ENCODE peak calls at places on chromosome 10, in six cellular contexts. One of them, this sample, is unnamed.
A peak's percentile ranks its signal among the peaks of the same experiment; 100 is the strongest.

GRCh38 chr10:43952760-43953159 is 304.1 kb upstream of the ZNF32 start:
- DNase-seq in T1000: no peak
- DNase-seq in cardiac fibroblast: no peak
- DNase-seq in T-cell: no peak
- DNase-seq in T follicular helper cell: no peak
- DNase-seq in activated CD4-positive, CD25-positive, alpha-beta regulatory T cell treated with anti-CD3 and anti-CD28 coated beads, Interleukin-2, amount 50 U/mL, for 72 hours: no peak
- DNase-seq in this sample: no peak

GRCh38 chr10:121942749-121943148 is 14.9 kb upstream of the ATE1 start:
- DNase-seq in T1000: peak; percentile 61
- DNase-seq in cardiac fibroblast: peak; percentile 95
- DNase-seq in T-cell: no peak
- DNase-seq in T follicular helper cell: no peak
- DNase-seq in activated CD4-positive, CD25-positive, alpha-beta regulatory T cell treated with anti-CD3 and anti-CD28 coated beads, Interleukin-2, amount 50 U/mL, for 72 hours: no peak
- DNase-seq in this sample: no peak

GRCh38 chr10:98357208-98357836 is 57.7 kb downstream of the PYROXD2 start:
- DNase-seq in T1000: peak; percentile 53
- DNase-seq in cardiac fibroblast: peak; percentile 89
- DNase-seq in T-cell: no peak
- DNase-seq in T follicular helper cell: no peak
- DNase-seq in activated CD4-positive, CD25-positive, alpha-beta regulatory T cell treated with anti-CD3 and anti-CD28 coated beads, Interleukin-2, amount 50 U/mL, for 72 hours: no peak
- DNase-seq in this sample: no peak

GRCh38 chr10:87506988-87507387 is 2.3 kb downstream of the MINPP1 start:
- DNase-seq in T1000: no peak
- DNase-seq in cardiac fibroblast: no peak
- DNase-seq in T-cell: no peak
- DNase-seq in T follicular helper cell: no peak
- DNase-seq in activated CD4-positive, CD25-positive, alpha-beta regulatory T cell treated with anti-CD3 and anti-CD28 coated beads, Interleukin-2, amount 50 U/mL, for 72 hours: no peak
- DNase-seq in this sample: no peak

GRCh38 chr10:34607894-34608293 is 207.2 kb downstream of the PARD3 start:
- DNase-seq in T1000: no peak
- DNase-seq in cardiac fibroblast: no peak
- DNase-seq in T-cell: no peak
- DNase-seq in T follicular helper cell: no peak
- DNase-seq in activated CD4-positive, CD25-positive, alpha-beta regulatory T cell treated with anti-CD3 and anti-CD28 coated beads, Interleukin-2, amount 50 U/mL, for 72 hours: no peak
- DNase-seq in this sample: no peak

GRCh38 chr10:29223311-29223710 is 65.6 kb upstream of the LYZL1 start:
- DNase-seq in T1000: no peak
- DNase-seq in cardiac fibroblast: no peak
- DNase-seq in T-cell: no peak
- DNase-seq in T follicular helper cell: no peak
- DNase-seq in activated CD4-positive, CD25-positive, alpha-beta regulatory T cell treated with anti-CD3 and anti-CD28 coated beads, Interleukin-2, amount 50 U/mL, for 72 hours: no peak
- DNase-seq in this sample: no peak

GRCh38 chr10:14698487-14699170 is 76.1 kb downstream of the FAM107B start:
- DNase-seq in T1000: peak; percentile 81
- DNase-seq in cardiac fibroblast: peak; percentile 31
- DNase-seq in T-cell: no peak
- DNase-seq in T follicular helper cell: no peak
- DNase-seq in activated CD4-positive, CD25-positive, alpha-beta regulatory T cell treated with anti-CD3 and anti-CD28 coated beads, Interleukin-2, amount 50 U/mL, for 72 hours: no peak
- DNase-seq in this sample: no peak

GRCh38 chr10:154348-154747 is 19.1 kb downstream of the ZMYND11 start:
- DNase-seq in T1000: no peak
- DNase-seq in cardiac fibroblast: peak; percentile 72
- DNase-seq in T-cell: no peak
- DNase-seq in T follicular helper cell: no peak
- DNase-seq in activated CD4-positive, CD25-positive, alpha-beta regulatory T cell treated with anti-CD3 and anti-CD28 coated beads, Interleukin-2, amount 50 U/mL, for 72 hours: no peak
- DNase-seq in this sample: no peak

GRCh38 chr10:71711052-71711623 is 8.4 kb downstream of the C10orf105 start:
- DNase-seq in T1000: no peak
- DNase-seq in cardiac fibroblast: no peak
- DNase-seq in T-cell: no peak
- DNase-seq in T follicular helper cell: no peak
- DNase-seq in activated CD4-positive, CD25-positive, alpha-beta regulatory T cell treated with anti-CD3 and anti-CD28 coated beads, Interleukin-2, amount 50 U/mL, for 72 hours: no peak
- DNase-seq in this sample: no peak

GRCh38 chr10:14253079-14253478 is 77.6 kb downstream of the FRMD4A start:
- DNase-seq in T1000: no peak
- DNase-seq in cardiac fibroblast: peak; percentile 62
- DNase-seq in T-cell: no peak
- DNase-seq in T follicular helper cell: no peak
- DNase-seq in activated CD4-positive, CD25-positive, alpha-beta regulatory T cell treated with anti-CD3 and anti-CD28 coated beads, Interleukin-2, amount 50 U/mL, for 72 hours: no peak
- DNase-seq in this sample: no peak

GRCh38 chr10:88415533-88416130 is 167.5 kb downstream of the RNLS start:
- DNase-seq in T1000: no peak
- DNase-seq in cardiac fibroblast: no peak
- DNase-seq in T-cell: no peak
- DNase-seq in T follicular helper cell: no peak
- DNase-seq in activated CD4-positive, CD25-positive, alpha-beta regulatory T cell treated with anti-CD3 and anti-CD28 coated beads, Interleukin-2, amount 50 U/mL, for 72 hours: no peak
- DNase-seq in this sample: no peak

GRCh38 chr10:108208038-108208437 is 1043.5 kb upstream of the SORCS1 start:
- DNase-seq in T1000: no peak
- DNase-seq in cardiac fibroblast: no peak
- DNase-seq in T-cell: no peak
- DNase-seq in T follicular helper cell: no peak
- DNase-seq in activated CD4-positive, CD25-positive, alpha-beta regulatory T cell treated with anti-CD3 and anti-CD28 coated beads, Interleukin-2, amount 50 U/mL, for 72 hours: no peak
- DNase-seq in this sample: no peak

GRCh38 chr10:84424731-84425165 is 96.4 kb downstream of the CCSER2 start:
- DNase-seq in T1000: no peak
- DNase-seq in cardiac fibroblast: peak; percentile 97
- DNase-seq in T-cell: no peak
- DNase-seq in T follicular helper cell: no peak
- DNase-seq in activated CD4-positive, CD25-positive, alpha-beta regulatory T cell treated with anti-CD3 and anti-CD28 coated beads, Interleukin-2, amount 50 U/mL, for 72 hours: no peak
- DNase-seq in this sample: peak; percentile 72

GRCh38 chr10:98041352-98042043 is 11.1 kb upstream of the CRTAC1 start:
- DNase-seq in T1000: no peak
- DNase-seq in cardiac fibroblast: peak; percentile 73
- DNase-seq in T-cell: peak; percentile 11
- DNase-seq in T follicular helper cell: peak; percentile 15
- DNase-seq in activated CD4-positive, CD25-positive, alpha-beta regulatory T cell treated with anti-CD3 and anti-CD28 coated beads, Interleukin-2, amount 50 U/mL, for 72 hours: peak; percentile 50
- DNase-seq in this sample: no peak

GRCh38 chr10:32054087-32054486 is 2.1 kb downstream of the KIF5B start:
- DNase-seq in T1000: no peak
- DNase-seq in cardiac fibroblast: peak; percentile 72
- DNase-seq in T-cell: no peak
- DNase-seq in T follicular helper cell: no peak
- DNase-seq in activated CD4-positive, CD25-positive, alpha-beta regulatory T cell treated with anti-CD3 and anti-CD28 coated beads, Interleukin-2, amount 50 U/mL, for 72 hours: no peak
- DNase-seq in this sample: peak; percentile 51

GRCh38 chr10:25191162-25191895 is 16.5 kb downstream of the GPR158 start:
- DNase-seq in T1000: no peak
- DNase-seq in cardiac fibroblast: no peak
- DNase-seq in T-cell: no peak
- DNase-seq in T follicular helper cell: no peak
- DNase-seq in activated CD4-positive, CD25-positive, alpha-beta regulatory T cell treated with anti-CD3 and anti-CD28 coated beads, Interleukin-2, amount 50 U/mL, for 72 hours: no peak
- DNase-seq in this sample: no peak

GRCh38 chr10:89642193-89642592 is 2.8 kb downstream of the PANK1 start:
- DNase-seq in T1000: no peak
- DNase-seq in cardiac fibroblast: no peak
- DNase-seq in T-cell: no peak
- DNase-seq in T follicular helper cell: no peak
- DNase-seq in activated CD4-positive, CD25-positive, alpha-beta regulatory T cell treated with anti-CD3 and anti-CD28 coated beads, Interleukin-2, amount 50 U/mL, for 72 hours: no peak
- DNase-seq in this sample: peak; percentile 25

GRCh38 chr10:52542891-52543290 is 228.8 kb downstream of the DKK1 start:
- DNase-seq in T1000: no peak
- DNase-seq in cardiac fibroblast: peak; percentile 66
- DNase-seq in T-cell: no peak
- DNase-seq in T follicular helper cell: no peak
- DNase-seq in activated CD4-positive, CD25-positive, alpha-beta regulatory T cell treated with anti-CD3 and anti-CD28 coated beads, Interleukin-2, amount 50 U/mL, for 72 hours: no peak
- DNase-seq in this sample: no peak

GRCh38 chr10:74738052-74738451 is 88.3 kb upstream of the KAT6B start:
- DNase-seq in T1000: no peak
- DNase-seq in cardiac fibroblast: peak; percentile 23
- DNase-seq in T-cell: no peak
- DNase-seq in T follicular helper cell: no peak
- DNase-seq in activated CD4-positive, CD25-positive, alpha-beta regulatory T cell treated with anti-CD3 and anti-CD28 coated beads, Interleukin-2, amount 50 U/mL, for 72 hours: no peak
- DNase-seq in this sample: no peak

GRCh38 chr10:49092477-49092876 is 22.8 kb downstream of the VSTM4 start:
- DNase-seq in T1000: no peak
- DNase-seq in cardiac fibroblast: no peak
- DNase-seq in T-cell: no peak
- DNase-seq in T follicular helper cell: no peak
- DNase-seq in activated CD4-positive, CD25-positive, alpha-beta regulatory T cell treated with anti-CD3 and anti-CD28 coated beads, Interleukin-2, amount 50 U/mL, for 72 hours: no peak
- DNase-seq in this sample: no peak

GRCh38 chr10:24723386-24723787 is 300 bp downstream of the ARHGAP21 start:
- DNase-seq in T1000: no peak
- DNase-seq in cardiac fibroblast: peak; percentile 26
- DNase-seq in T-cell: no peak
- DNase-seq in T follicular helper cell: no peak
- DNase-seq in activated CD4-positive, CD25-positive, alpha-beta regulatory T cell treated with anti-CD3 and anti-CD28 coated beads, Interleukin-2, amount 50 U/mL, for 72 hours: no peak
- DNase-seq in this sample: peak; percentile 66

GRCh38 chr10:130941886-130942285 is 369.6 kb downstream of the TCERG1L start:
- DNase-seq in T1000: no peak
- DNase-seq in cardiac fibroblast: no peak
- DNase-seq in T-cell: no peak
- DNase-seq in T follicular helper cell: no peak
- DNase-seq in activated CD4-positive, CD25-positive, alpha-beta regulatory T cell treated with anti-CD3 and anti-CD28 coated beads, Interleukin-2, amount 50 U/mL, for 72 hours: no peak
- DNase-seq in this sample: no peak

GRCh38 chr10:123835575-123835974 is 56.0 kb downstream of the CPXM2 start:
- DNase-seq in T1000: no peak
- DNase-seq in cardiac fibroblast: no peak
- DNase-seq in T-cell: no peak
- DNase-seq in T follicular helper cell: no peak
- DNase-seq in activated CD4-positive, CD25-positive, alpha-beta regulatory T cell treated with anti-CD3 and anti-CD28 coated beads, Interleukin-2, amount 50 U/mL, for 72 hours: no peak
- DNase-seq in this sample: no peak

GRCh38 chr10:101060036-101060950 is 1.5 kb upstream of the KAZALD1 start:
- DNase-seq in T1000: peak; percentile 98
- DNase-seq in cardiac fibroblast: peak; percentile 98
- DNase-seq in T-cell: peak; percentile 90
- DNase-seq in T follicular helper cell: peak; percentile 83
- DNase-seq in activated CD4-positive, CD25-positive, alpha-beta regulatory T cell treated with anti-CD3 and anti-CD28 coated beads, Interleukin-2, amount 50 U/mL, for 72 hours: peak; percentile 94
- DNase-seq in this sample: peak; percentile 98

This sample was measured in mucosa of descending colon.